ENCODE peak calls at places on chromosomes 4 and X, in nine cellular contexts. B, R, P, H, X, I, G, M and E are unnamed samples.

GRCh38 chr4:105207386-105207785 is 60.7 kb downstream of the TET2 start:
- ATAC-seq in B (no peak), R (no peak), P (no peak), H (no peak), X (no peak), I (no peak), G (no peak), M (no peak), E (no peak)

GRCh38 chr4:165096776-165097175 is 15.9 kb downstream of the TMEM192 start:
- ATAC-seq in B (no peak), R (no peak), P (peak), H (no peak), X (no peak), I (no peak), G (no peak), M (peak), E (no peak)

GRCh38 chrX:54479471-54480122 is 16.4 kb downstream of the FGD1 start:
- ATAC-seq in B (no peak), R (no peak), P (no peak), H (no peak), X (no peak), I (no peak), G (no peak), M (no peak), E (no peak)

GRCh38 chr4:55754754-55755350 is 64.7 kb upstream of the EXOC1L start:
- ATAC-seq in B (no peak), R (no peak), P (peak), H (no peak), X (no peak), I (no peak), G (no peak), M (no peak), E (peak)

GRCh38 chr4:82415922-82416365 is 14.3 kb downstream of the HNRNPDL start:
- ATAC-seq in B (no peak), R (no peak), P (no peak), H (no peak), X (no peak), I (no peak), G (no peak), M (no peak), E (no peak)

GRCh38 chr4:48470570-48470969 is 12.6 kb upstream of the SLC10A4 start:
- ATAC-seq in B (no peak), R (no peak), P (no peak), H (no peak), X (no peak), I (no peak), G (no peak), M (peak), E (no peak)

GRCh38 chrX:65900850-65901844 is 138.7 kb downstream of the VSIG4 start:
- ATAC-seq in B (no peak), R (no peak), P (no peak), H (no peak), X (no peak), I (no peak), G (no peak), M (no peak), E (peak)

GRCh38 chr4:153488719-153489384 is 22.7 kb downstream of the TMEM131L start:
- ATAC-seq in B (no peak), R (peak), P (no peak), H (peak), X (peak), I (peak), G (peak), M (no peak), E (peak)

GRCh38 chrX:27435031-27435430 is 28.1 kb downstream of the PPP4R3C start:
- ATAC-seq in B (no peak), R (no peak), P (no peak), H (no peak), X (no peak), I (no peak), G (no peak), M (no peak), E (no peak)

GRCh38 chrX:39630344-39630743 is 467.4 kb downstream of the BCOR start:
- ATAC-seq in B (no peak), R (no peak), P (no peak), H (no peak), X (no peak), I (no peak), G (no peak), M (no peak), E (peak)

GRCh38 chr4:186927624-186928023 is 204.0 kb upstream of the FAT1 start:
- ATAC-seq in B (peak), R (no peak), P (peak), H (no peak), X (no peak), I (no peak), G (no peak), M (no peak), E (no peak)

GRCh38 chrX:96846841-96847240 is 36.9 kb upstream of the RPA4 start:
- ATAC-seq in B (no peak), R (no peak), P (no peak), H (no peak), X (no peak), I (no peak), G (no peak), M (no peak), E (no peak)

GRCh38 chr4:12924728-12925320 is 559.3 kb downstream of the RAB28 start:
- ATAC-seq in B (no peak), R (no peak), P (no peak), H (no peak), X (no peak), I (no peak), G (no peak), M (no peak), E (no peak)

GRCh38 chrX:108834036-108834435 is 97.7 kb upstream of the IRS4 start:
- ATAC-seq in B (no peak), R (no peak), P (no peak), H (no peak), X (no peak), I (no peak), G (no peak), M (no peak), E (no peak)